ENCODE peak calls at places on chromosome 22, in four cellular contexts. D is K562, R is HCT116, O is HepG2. V is an unnamed sample.

GRCh38 chr22:36798671-36799066 is 18.2 kb downstream of the PVALB start:
- DNase-seq in O (no peak), R (no peak), D (no peak), V (no peak)

GRCh38 chr22:37329239-37330140 is 47.2 kb downstream of the CYTH4 start:
- DNase-seq in O (no peak), D (no peak), R (no peak), V (no peak)

GRCh38 chr22:30867746-30868662 is 100.6 kb downstream of the MORC2 start:
- DNase-seq in O (no peak), R (no peak), D (no peak), V (no peak)

GRCh38 chr22:49437956-49438355 is 389.7 kb downstream of the BRD1 start:
- DNase-seq in R (no peak), D (no peak), O (no peak), V (no peak)

GRCh38 chr22:38706101-38706884 is 549 bp downstream of the GTPBP1 start:
- DNase-seq in R (no peak), D (peak), O (no peak), V (no peak)

GRCh38 chr22:17562906-17563870 is at the start of gene SLC25A18:
- DNase-seq in D (peak), O (peak), R (no peak), V (no peak)

GRCh38 chr22:41551882-41552582 is 7.8 kb upstream of the POLR3H start:
- DNase-seq in O (no peak), D (no peak), R (no peak), V (no peak)

GRCh38 chr22:18000441-18001039 is 23.8 kb downstream of the MICAL3 start:
- DNase-seq in O (no peak), R (no peak), D (no peak), V (no peak)

GRCh38 chr22:50417544-50417943 is 57.3 kb downstream of the SBF1 start:
- DNase-seq in O (no peak), R (no peak), D (no peak), V (no peak)

GRCh38 chr22:17143101-17143500 is 16.0 kb downstream of the HDHD5 start:
- DNase-seq in R (no peak), O (no peak), D (no peak), V (no peak)

GRCh38 chr22:41842996-41843970 is 10.4 kb downstream of the SREBF2 start:
- DNase-seq in R (no peak), D (no peak), O (peak), V (no peak)

GRCh38 chr22:25942989-25943411 is 201.0 kb downstream of the MYO18B start:
- DNase-seq in O (no peak), R (no peak), D (no peak), V (no peak)

GRCh38 chr22:37560682-37561208 is 465 bp downstream of the CDC42EP1 start:
- DNase-seq in D (peak), R (no peak), O (no peak), V (no peak)

GRCh38 chr22:36599771-36600170 is 70.8 kb upstream of the EIF3D start:
- DNase-seq in D (no peak), R (no peak), O (no peak), V (no peak)

GRCh38 chr22:50293441-50294318 is 13.8 kb downstream of the PLXNB2 start:
- DNase-seq in R (no peak), O (peak), D (no peak), V (no peak)

GRCh38 chr22:17388235-17388634 is 19.0 kb downstream of the CECR2 start:
- DNase-seq in R (no peak), D (no peak), O (no peak), V (no peak)

GRCh38 chr22:36010090-36010489 is 18.5 kb downstream of the RBFOX2 start:
- DNase-seq in O (no peak), D (peak), R (no peak), V (no peak)

GRCh38 chr22:49738566-49738965 is 89.1 kb downstream of the BRD1 start:
- DNase-seq in O (no peak), R (no peak), D (no peak), V (no peak)

GRCh38 chr22:48606684-48607307 is 1220.9 kb downstream of the BRD1 start:
- DNase-seq in R (no peak), D (no peak), O (no peak), V (no peak)

GRCh38 chr22:45328822-45329535 is 19.2 kb downstream of the FAM118A start:
- DNase-seq in D (no peak), R (no peak), O (no peak), V (no peak)

GRCh38 chr22:36734171-36735058 is 30.9 kb upstream of the CACNG2 start:
- DNase-seq in O (no peak), D (no peak), R (no peak), V (no peak)

GRCh38 chr22:39960791-39961746 is 872 bp downstream of the TMA7B start:
- DNase-seq in R (no peak), O (no peak), D (peak), V (no peak)

GRCh38 chr22:35464399-35464798 is 64.5 kb downstream of the MCM5 start:
- DNase-seq in O (no peak), R (no peak), D (no peak), V (no peak)

GRCh38 chr22:49330421-49331222 is 497.1 kb downstream of the BRD1 start:
- DNase-seq in R (no peak), D (no peak), O (no peak), V (no peak)

GRCh38 chr22:36659762-36660509 is 43.6 kb downstream of the CACNG2 start:
- DNase-seq in D (peak), R (peak), O (peak), V (peak)

GRCh38 chr22:49966716-49967332 is 6.3 kb downstream of the PIM3 start:
- DNase-seq in D (no peak), R (no peak), O (peak), V (no peak)

GRCh38 chr22:49727191-49727880 is 100.3 kb downstream of the BRD1 start:
- DNase-seq in R (no peak), O (no peak), D (no peak), V (no peak)

GRCh38 chr22:49733631-49734030 is 94.0 kb downstream of the BRD1 start:
- DNase-seq in R (no peak), D (no peak), O (no peak), V (no peak)

GRCh38 chr22:17772963-17773605 is 1.2 kb downstream of the BID start:
- DNase-seq in D (no peak), O (no peak), R (no peak), V (no peak)

GRCh38 chr22:25650834-25651233 is 86.4 kb downstream of the GRK3 start:
- DNase-seq in D (no peak), R (no peak), O (no peak), V (no peak)

GRCh38 chr22:41910599-41911291 is 4.1 kb downstream of the SHISA8 start:
- DNase-seq in R (no peak), D (no peak), O (no peak), V (no peak)

GRCh38 chr22:37442537-37442936 is 15.3 kb upstream of the ELFN2 start:
- DNase-seq in R (peak), D (no peak), O (peak), V (no peak)

GRCh38 chr22:23521442-23522113 is 58.5 kb downstream of the IGLL1 start:
- DNase-seq in R (peak), O (peak), D (peak), V (no peak)
- TF ChIP-seq CTCF in R (no peak), O (peak), D (peak), V (no peak)

DNA sequence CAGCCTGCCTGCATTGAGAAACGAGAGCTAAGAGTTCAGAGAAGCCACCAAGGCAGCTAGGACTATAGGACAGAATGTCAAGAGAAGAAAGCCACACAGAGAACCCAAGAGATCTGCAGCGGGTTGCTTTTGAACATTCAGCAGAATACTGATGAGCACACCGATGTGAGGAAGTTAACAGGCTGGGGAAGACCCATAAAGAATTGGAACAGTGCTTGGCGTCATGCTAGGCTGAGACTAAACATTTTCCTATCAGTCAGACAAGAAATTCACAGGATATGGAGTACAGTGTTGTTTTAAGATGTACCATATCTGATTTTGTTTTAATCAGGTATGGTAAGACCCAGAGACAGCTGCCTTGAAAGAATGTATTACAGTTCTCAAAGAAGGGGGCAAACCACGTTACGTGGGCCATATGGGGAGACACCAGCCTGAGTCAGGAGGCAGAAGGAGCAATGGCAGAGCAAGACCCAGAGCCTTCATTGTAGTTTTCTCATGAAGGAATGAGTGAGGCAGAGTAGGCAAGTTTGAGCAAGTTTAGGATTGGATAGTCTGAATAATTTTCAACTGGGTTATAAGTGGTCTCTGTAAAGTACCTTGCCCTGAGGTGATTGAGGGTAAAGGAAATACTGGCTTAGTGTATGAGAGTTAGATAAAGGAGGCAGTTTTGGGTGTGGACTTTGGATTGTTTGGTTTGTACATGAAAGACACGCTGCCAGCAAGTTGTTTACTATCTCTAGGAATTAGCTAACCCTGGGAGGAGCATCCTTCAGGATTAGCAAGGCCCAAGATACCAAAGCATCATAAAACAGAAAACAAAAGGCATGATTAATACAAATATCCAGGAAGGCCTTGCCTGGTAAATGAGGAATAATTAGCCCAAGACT is 14.3 kb downstream of the LRRC75B start:
- DNase-seq in D (no peak), O (peak), R (no peak), V (no peak)
- TF ChIP-seq TCF7L2 in D (no peak), O (peak), R (no peak), V (no peak)

GRCh38 chr22:21098099-21098671 is 52.4 kb downstream of the LRRC74B start:
- DNase-seq in R (peak), O (no peak), D (peak), V (no peak)
- TF ChIP-seq CTCF in R (peak), O (no peak), D (peak), V (no peak)

DNA sequence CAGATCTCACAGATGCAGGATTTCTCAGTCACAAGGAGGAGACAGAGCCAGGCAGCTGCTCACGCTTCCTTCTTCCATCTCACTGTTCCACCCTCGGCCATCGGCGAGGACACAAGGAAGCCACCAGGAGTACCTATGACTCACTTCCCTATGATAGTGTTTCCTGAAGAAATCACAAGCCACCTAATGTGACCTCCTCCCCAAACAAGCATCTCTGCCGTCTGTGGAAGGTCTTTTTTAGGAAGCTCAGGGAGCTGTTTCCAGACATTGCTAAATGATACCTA is 672.7 kb downstream of the TBC1D22A start:
- DNase-seq in R (no peak), D (no peak), O (no peak), V (no peak)
- TF ChIP-seq TCF7L2 in R (no peak), D (no peak), O (no peak), V (no peak)

DNA sequence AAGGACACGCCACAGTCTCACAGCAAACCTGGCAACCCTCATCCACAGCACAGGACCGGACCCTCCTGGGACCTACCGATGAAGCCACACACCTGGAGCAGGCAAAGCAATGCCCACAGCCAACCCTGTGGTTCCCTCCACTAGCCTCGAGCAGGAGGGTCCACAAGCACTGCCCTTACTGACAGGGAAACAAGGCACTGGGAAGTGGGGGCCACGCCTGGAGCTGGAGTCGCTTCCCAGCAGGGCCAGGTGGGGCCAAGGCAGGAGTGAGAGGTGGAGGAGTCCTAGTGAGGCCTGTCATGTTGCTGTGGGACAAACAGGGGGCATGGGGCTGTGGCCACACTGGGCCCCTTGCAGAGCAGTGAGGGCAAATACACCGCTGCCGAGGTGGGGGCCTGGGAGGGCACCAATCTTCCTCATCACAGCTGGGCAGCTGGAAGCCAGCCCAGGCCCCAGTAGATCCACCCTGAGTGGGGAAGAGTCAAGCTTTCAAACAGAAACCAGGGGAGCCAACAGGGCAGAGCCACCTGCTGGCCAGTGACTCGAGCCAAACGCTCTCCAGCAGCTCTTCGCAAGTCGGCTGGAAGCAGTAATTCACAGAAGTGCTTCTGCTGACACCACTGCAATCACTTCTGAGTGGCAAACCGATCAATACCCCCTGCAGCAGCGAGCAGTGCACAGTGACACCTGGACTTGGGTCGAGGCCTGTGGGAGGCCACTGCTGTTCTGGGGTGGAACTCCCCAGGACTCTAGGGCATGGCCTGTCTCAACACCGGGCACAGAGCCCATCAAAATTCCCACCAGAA is 13.7 kb downstream of the SULT4A1 start:
- DNase-seq in R (peak), O (no peak), D (no peak), V (no peak)
- TF ChIP-seq CTCF in R (peak), O (peak), D (no peak), V (no peak)

GRCh38 chr22:20516399-20516798 is 9.0 kb downstream of the MED15 start:
- DNase-seq in O (no peak), D (no peak), R (no peak), V (no peak)

GRCh38 chr22:20511578-20512259 is 4.3 kb downstream of the MED15 start:
- DNase-seq in D (peak), O (no peak), R (no peak), V (no peak)

GRCh38 chr22:20517422-20517821 is 10.0 kb downstream of the MED15 start:
- DNase-seq in R (no peak), D (peak), O (no peak), V (no peak)

GRCh38 chr22:20517841-20518592 is 10.6 kb downstream of the MED15 start:
- DNase-seq in R (no peak), O (no peak), D (peak), V (no peak)

GRCh38 chr22:20514658-20515406 is 7.4 kb downstream of the MED15 start:
- DNase-seq in R (no peak), D (no peak), O (no peak), V (no peak)
- TF ChIP-seq TCF7L2 in R (no peak), D (no peak), O (no peak), V (no peak)

DNA sequence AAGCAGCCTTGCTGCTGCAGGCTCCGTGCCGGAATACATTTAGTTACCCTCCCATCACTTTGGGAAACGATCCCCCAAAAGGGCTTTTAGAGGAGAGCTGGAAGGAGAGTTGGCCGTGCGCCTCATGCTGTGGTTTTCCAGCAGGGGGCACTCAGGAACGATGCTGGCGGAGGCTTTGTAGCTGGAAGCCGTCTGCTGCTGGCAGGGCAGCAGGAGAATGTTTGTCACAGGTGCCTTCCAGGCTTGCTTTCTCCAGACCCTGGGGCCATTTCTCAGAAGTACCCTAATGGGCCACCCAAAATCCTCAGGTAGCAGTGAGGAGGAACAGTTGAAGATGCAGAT is 30.0 kb upstream of the CABP7 start:
- DNase-seq in R (no peak), D (no peak), O (peak), V (no peak)
- TF ChIP-seq CTCF in R (peak), D (peak), O (peak), V (no peak)

GRCh38 chr22:24161485-24161884 is 19.8 kb upstream of the SUSD2 start:
- DNase-seq in D (no peak), R (no peak), O (no peak), V (no peak)

GRCh38 chr22:24162377-24162927 is 18.8 kb upstream of the SUSD2 start:
- DNase-seq in R (no peak), D (no peak), O (no peak), V (no peak)

GRCh38 chr22:24159650-24160049 is 21.6 kb upstream of the SUSD2 start:
- DNase-seq in D (no peak), O (no peak), R (no peak), V (no peak)

GRCh38 chr22:24161909-24162308 is 19.4 kb upstream of the SUSD2 start:
- DNase-seq in R (no peak), D (no peak), O (no peak), V (no peak)

GRCh38 chr22:24160546-24160945 is 20.7 kb upstream of the SUSD2 start:
- DNase-seq in R (no peak), D (no peak), O (no peak), V (no peak)
- TF ChIP-seq TCF7L2 in R (no peak), D (no peak), O (no peak), V (no peak)

GRCh38 chr22:32206774-32207758 is 2.2 kb upstream of the RFPL2 start:
- DNase-seq in R (peak), D (no peak), O (peak), V (peak)

GRCh38 chr22:32205974-32206773 is 1.3 kb upstream of the RFPL2 start:
- DNase-seq in R (no peak), D (no peak), O (no peak), V (no peak)

GRCh38 chr22:32203181-32204105 is 1.4 kb downstream of the RFPL2 start:
- DNase-seq in O (no peak), R (no peak), D (no peak), V (no peak)

GRCh38 chr22:32204211-32204855 is 540 bp downstream of the RFPL2 start:
- DNase-seq in R (no peak), O (peak), D (no peak), V (no peak)

GRCh38 chr22:32204856-32205722 is at the start of gene RFPL2:
- DNase-seq in R (peak), D (no peak), O (peak), V (peak)
- TF ChIP-seq CTCF in R (peak), D (no peak), O (peak), V (peak)

GRCh38 chr22:46454910-46455269 is 82.5 kb downstream of the CELSR1 start:
- DNase-seq in O (no peak), R (peak), D (no peak), V (peak)
- TF ChIP-seq TCF7L2 in O (no peak), R (no peak), D (no peak), V (no peak)

V was measured in Panc1.